ENCODE peak calls at places on chromosome 17, in eight cellular contexts. S is OCI-LY7, N is neural progenitor cell, B is IMR-90, G is ascending aorta, T is Peyer's patch, J is thoracic aorta, Q is left lung. F is an unnamed sample.

GRCh38 chr17:1485311-1485747 is 7.2 kb downstream of the MYO1C start:
- DNase-seq in B (no peak), G (no peak), J (no peak), Q (no peak), N (peak; percentile 87), T (peak; percentile 74), S (peak; percentile 52), F (no peak)

GRCh38 chr17:74531231-74531761 is at the start of gene CD300LB:
- DNase-seq in S (no peak), G (no peak), Q (no peak), B (no peak), J (no peak), T (peak; percentile 40), N (no peak), F (no peak)

GRCh38 chr17:64156670-64157069 is 26.7 kb upstream of the ERN1 start:
- DNase-seq in G (no peak), N (peak; percentile 21), S (no peak), Q (no peak), J (no peak), B (no peak), T (no peak), F (no peak)

GRCh38 chr17:38352245-38353083 is 820 bp downstream of the SOCS7 start:
- DNase-seq in J (no peak), G (no peak), S (peak; percentile 41), B (no peak), T (peak; percentile 52), N (peak; percentile 58), Q (peak; percentile 87), F (no peak)

GRCh38 chr17:11332706-11333105 is 91.7 kb downstream of the SHISA6 start:
- DNase-seq in G (no peak), J (no peak), Q (no peak), B (no peak), T (no peak), N (no peak), S (no peak), F (no peak)

GRCh38 chr17:80347948-80348351 is 67.0 kb upstream of the ENDOV start:
- DNase-seq in N (no peak), S (no peak), G (no peak), J (no peak), T (peak; percentile 33), Q (no peak), B (no peak), F (no peak)

GRCh38 chr17:44222112-44222869 is 2.8 kb upstream of the UBTF start:
- DNase-seq in Q (peak; percentile 91), G (no peak), S (peak; percentile 64), T (peak; percentile 90), N (peak; percentile 84), B (peak; percentile 66), J (no peak), F (no peak)

GRCh38 chr17:2033128-2033527 is 3.2 kb downstream of the DPH1 start:
- DNase-seq in G (no peak), Q (no peak), B (no peak), N (no peak), J (no peak), T (no peak), S (no peak), F (no peak)

GRCh38 chr17:31787857-31788570 is 71.0 kb downstream of the COPRS start:
- DNase-seq in J (peak; percentile 57), G (peak; percentile 51), N (no peak), B (peak; percentile 93), Q (no peak), T (no peak), S (no peak), F (peak; percentile 80)

GRCh38 chr17:65954148-65954449 is 237.8 kb downstream of the CEP112 start:
- DNase-seq in S (no peak), G (no peak), B (no peak), J (no peak), N (no peak), Q (no peak), T (no peak), F (no peak)

GRCh38 chr17:72121164-72122001 is 563 bp downstream of the SOX9 start:
- DNase-seq in J (no peak), G (no peak), B (peak; percentile 69), S (no peak), N (peak; percentile 71), T (peak; percentile 51), Q (peak; percentile 86), F (no peak)

GRCh38 chr17:49715221-49715620 is 7.5 kb upstream of the SLC35B1 start:
- DNase-seq in G (no peak), B (no peak), Q (no peak), S (no peak), T (no peak), J (no peak), N (no peak), F (no peak)
- H3K36me3 ChIP-seq in G (peaks cover 94% of the 10 kb centered on the region), B (peaks cover 6% of the 10 kb centered on the region), Q (peaks cover 83% of the 10 kb centered on the region), S (peaks cover 92% of the 10 kb centered on the region), T (no peaks in the 10 kb centered on the region), J (peaks cover 70% of the 10 kb centered on the region), N (no peaks in the 10 kb centered on the region), F (peaks cover 3% of the 10 kb centered on the region)

GRCh38 chr17:6831662-6832263 is at the start of gene TEKT1:
- DNase-seq in J (peak; percentile 15), G (peak; percentile 25), S (no peak), B (peak; percentile 26), T (peak; percentile 83), Q (peak; percentile 86), N (peak; percentile 97), F (no peak)

DNA sequence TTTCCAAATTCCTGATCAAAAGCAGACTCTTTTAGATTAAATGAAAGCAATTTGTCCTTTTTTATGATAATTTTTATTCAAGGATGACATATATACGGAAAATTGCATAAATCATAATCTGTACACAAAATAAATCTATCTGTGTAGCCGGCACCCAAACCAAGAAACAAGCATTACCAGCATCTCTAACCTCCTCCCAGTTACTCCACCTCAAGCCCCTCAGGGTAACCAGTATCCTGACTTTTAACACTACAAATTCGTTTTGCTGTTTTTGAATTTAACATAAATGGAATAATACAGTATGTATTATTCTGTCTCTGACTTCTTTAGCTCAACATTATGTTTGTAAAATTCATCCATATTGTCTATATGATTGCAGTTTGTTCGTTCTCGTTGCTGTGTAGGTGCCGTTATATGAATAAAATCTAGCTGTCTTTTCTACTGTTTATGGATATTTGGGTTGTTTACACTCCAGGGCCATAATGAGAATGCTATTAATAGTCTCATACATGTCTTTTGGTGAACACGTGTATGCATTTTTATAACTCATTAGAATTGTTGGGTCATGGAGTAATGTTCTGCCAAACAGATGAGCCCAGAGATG is 1.0 kb downstream of the TEKT1 start:
- DNase-seq in N (no peak), G (no peak), T (no peak), S (no peak), B (no peak), Q (no peak), J (no peak), F (no peak)
- TF ChIP-seq CTCF in N (no peak), G (no peak), T (no peak), S (no peak), B (no peak), Q (no peak), J (no peak), F (no peak)

GRCh38 chr17:17227608-17228520 is 9.1 kb downstream of the FLCN start:
- DNase-seq in B (no peak), Q (no peak), S (no peak), J (no peak), N (no peak), T (no peak), G (no peak), F (no peak)

GRCh38 chr17:17225901-17226300 is 11.1 kb downstream of the FLCN start:
- DNase-seq in Q (no peak), G (no peak), B (no peak), J (no peak), S (no peak), T (no peak), N (no peak), F (no peak)

GRCh38 chr17:17226451-17227265 is 10.3 kb downstream of the FLCN start:
- DNase-seq in G (no peak), B (no peak), N (no peak), J (no peak), S (no peak), T (no peak), Q (no peak), F (no peak)

GRCh38 chr17:17229416-17230098 is 7.4 kb downstream of the FLCN start:
- DNase-seq in B (no peak), J (no peak), G (no peak), Q (no peak), T (no peak), S (no peak), N (no peak), F (no peak)

DNA sequence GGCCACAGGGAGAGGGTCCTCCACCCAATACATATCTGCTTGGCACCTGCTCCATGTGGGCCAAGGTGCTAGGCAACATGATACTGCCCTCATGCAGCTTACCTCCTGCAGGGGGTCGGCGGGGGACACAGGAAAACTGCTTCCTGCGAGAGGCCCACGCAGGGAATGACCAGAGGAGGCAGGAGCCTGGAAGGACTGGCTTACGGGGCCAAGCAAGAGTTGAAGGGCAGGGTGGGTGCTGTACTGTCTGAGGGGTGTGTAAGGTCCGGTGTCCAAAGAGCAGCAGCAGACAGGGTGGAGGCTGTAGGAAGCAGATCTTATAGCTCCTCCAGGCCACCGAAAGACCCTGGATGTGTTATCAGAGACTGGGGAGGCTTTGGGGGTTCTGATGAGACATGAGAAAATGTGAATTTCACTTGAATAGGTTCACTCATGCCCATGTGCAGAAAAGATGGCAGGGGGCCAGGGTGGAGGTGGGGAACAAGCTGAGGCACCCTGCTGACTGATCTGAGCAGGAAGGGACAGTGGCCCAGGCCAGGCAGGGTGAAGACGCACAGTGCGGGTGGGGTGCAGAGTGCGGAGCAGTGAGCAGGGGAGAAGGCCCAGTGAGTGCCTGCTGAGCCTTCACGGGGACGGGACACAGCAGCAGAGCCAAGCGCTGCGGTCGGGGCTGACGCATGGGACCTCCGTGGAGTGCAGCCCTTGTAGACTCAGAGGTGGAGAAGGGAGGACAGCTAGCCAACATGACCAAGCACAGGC is 8.3 kb downstream of the FLCN start:
- DNase-seq in Q (no peak), J (no peak), B (no peak), N (no peak), T (no peak), G (no peak), S (no peak), F (no peak)
- H3K36me3 ChIP-seq in Q (peaks cover 95% of the 10 kb centered on the region), J (peaks cover 79% of the 10 kb centered on the region), B (peaks cover 78% of the 10 kb centered on the region), N (no peaks in the 10 kb centered on the region), T (peaks cover 3% of the 10 kb centered on the region), G (peaks cover 91% of the 10 kb centered on the region), S (peaks cover 50% of the 10 kb centered on the region), F (peaks cover 42% of the 10 kb centered on the region)

GRCh38 chr17:75755205-75755901 is 9.6 kb downstream of the GALK1 start:
- DNase-seq in N (no peak), S (no peak), G (no peak), Q (peak; percentile 68), T (no peak), J (no peak), B (no peak), F (no peak)
- TF ChIP-seq CTCF in N (no peak), S (no peak), G (no peak), Q (no peak), T (no peak), J (no peak), B (no peak), F (no peak)

DNA sequence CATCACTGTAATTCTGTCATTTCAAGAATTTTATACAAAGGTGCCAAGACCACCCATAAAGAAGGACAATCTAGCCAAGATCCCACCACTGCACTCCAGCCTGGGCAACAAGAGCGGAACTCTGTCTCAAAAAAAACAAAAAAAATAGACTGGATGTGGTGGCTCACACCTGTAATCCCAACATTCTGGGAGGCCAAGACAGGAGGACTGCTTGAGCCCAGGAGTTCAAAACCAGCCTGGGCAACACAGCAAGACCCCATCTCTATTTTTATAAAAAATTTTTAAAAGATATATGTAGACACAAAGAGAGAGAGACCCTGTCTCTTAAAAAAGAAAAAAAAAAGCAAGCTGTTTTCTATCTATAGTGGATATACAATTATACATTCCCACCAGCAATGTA is 8.8 kb downstream of the UBE2G1 start:
- DNase-seq in N (no peak), S (no peak), G (no peak), J (no peak), B (no peak), Q (no peak), T (no peak), F (no peak)
- H3K36me3 ChIP-seq in N (peaks cover 1% of the 10 kb centered on the region), S (peaks cover 80% of the 10 kb centered on the region), G (no peaks in the 10 kb centered on the region), J (no peaks in the 10 kb centered on the region), B (peaks cover 1% of the 10 kb centered on the region), Q (no peaks in the 10 kb centered on the region), T (no peaks in the 10 kb centered on the region), F (no peaks in the 10 kb centered on the region)